ENCODE peak calls at places on chromosomes 2 and 18, in seven cellular contexts. One of them, this sample, is unnamed.
A peak's percentile ranks its signal among the peaks of the same experiment; 100 is the strongest.

GRCh38 chr2:125710561-125710960 is 945.4 kb upstream of the GYPC start:
- DNase-seq in endothelial cell: no peak
- DNase-seq in ACHN: no peak
- DNase-seq in mammary epithelial cell: no peak
- DNase-seq in activated T-cell treated with anti-CD3 and anti-CD28 coated beads for 1 hour: no peak
- DNase-seq in fibroblast of pulmonary artery: no peak
- DNase-seq in C1 segment of cervical spinal cord: no peak
- DNase-seq in this sample: no peak

GRCh38 chr2:199274-199966 is 64.4 kb downstream of the SH3YL1 start:
- DNase-seq in endothelial cell: no peak
- DNase-seq in ACHN: no peak
- DNase-seq in mammary epithelial cell: no peak
- DNase-seq in activated T-cell treated with anti-CD3 and anti-CD28 coated beads for 1 hour: no peak
- DNase-seq in fibroblast of pulmonary artery: no peak
- DNase-seq in C1 segment of cervical spinal cord: no peak
- DNase-seq in this sample: no peak

GRCh38 chr2:38029512-38029911 is 46.4 kb downstream of the CYP1B1 start:
- DNase-seq in endothelial cell: no peak
- DNase-seq in ACHN: no peak
- DNase-seq in mammary epithelial cell: no peak
- DNase-seq in activated T-cell treated with anti-CD3 and anti-CD28 coated beads for 1 hour: no peak
- DNase-seq in fibroblast of pulmonary artery: no peak
- DNase-seq in C1 segment of cervical spinal cord: no peak
- DNase-seq in this sample: no peak

GRCh38 chr18:46434629-46435028 is 222.4 kb downstream of the LOXHD1 start:
- DNase-seq in endothelial cell: no peak
- DNase-seq in ACHN: no peak
- DNase-seq in mammary epithelial cell: no peak
- DNase-seq in activated T-cell treated with anti-CD3 and anti-CD28 coated beads for 1 hour: no peak
- DNase-seq in fibroblast of pulmonary artery: no peak
- DNase-seq in C1 segment of cervical spinal cord: no peak
- DNase-seq in this sample: no peak

GRCh38 chr2:66667288-66667780 is 232.4 kb downstream of the MEIS1 start:
- DNase-seq in endothelial cell: no peak
- DNase-seq in ACHN: no peak
- DNase-seq in mammary epithelial cell: peak; percentile 15
- DNase-seq in activated T-cell treated with anti-CD3 and anti-CD28 coated beads for 1 hour: no peak
- DNase-seq in fibroblast of pulmonary artery: no peak
- DNase-seq in C1 segment of cervical spinal cord: no peak
- DNase-seq in this sample: no peak

GRCh38 chr2:237485304-237485703 is 1.7 kb upstream of the MLPH start:
- DNase-seq in endothelial cell: no peak
- DNase-seq in ACHN: no peak
- DNase-seq in mammary epithelial cell: no peak
- DNase-seq in activated T-cell treated with anti-CD3 and anti-CD28 coated beads for 1 hour: no peak
- DNase-seq in fibroblast of pulmonary artery: no peak
- DNase-seq in C1 segment of cervical spinal cord: no peak
- DNase-seq in this sample: peak; percentile 31

GRCh38 chr2:205556357-205556756 is 125.9 kb upstream of the NRP2 start:
- DNase-seq in endothelial cell: no peak
- DNase-seq in ACHN: no peak
- DNase-seq in mammary epithelial cell: no peak
- DNase-seq in activated T-cell treated with anti-CD3 and anti-CD28 coated beads for 1 hour: no peak
- DNase-seq in fibroblast of pulmonary artery: no peak
- DNase-seq in C1 segment of cervical spinal cord: no peak
- DNase-seq in this sample: no peak

GRCh38 chr2:112000399-112001135 is 54.5 kb upstream of the TMEM87B start:
- DNase-seq in endothelial cell: no peak
- DNase-seq in ACHN: no peak
- DNase-seq in mammary epithelial cell: no peak
- DNase-seq in activated T-cell treated with anti-CD3 and anti-CD28 coated beads for 1 hour: no peak
- DNase-seq in fibroblast of pulmonary artery: no peak
- DNase-seq in C1 segment of cervical spinal cord: no peak
- DNase-seq in this sample: no peak

GRCh38 chr2:197838036-197838435 is 33.6 kb downstream of the PLCL1 start:
- DNase-seq in endothelial cell: no peak
- DNase-seq in ACHN: no peak
- DNase-seq in mammary epithelial cell: no peak
- DNase-seq in activated T-cell treated with anti-CD3 and anti-CD28 coated beads for 1 hour: no peak
- DNase-seq in fibroblast of pulmonary artery: peak; percentile 37
- DNase-seq in C1 segment of cervical spinal cord: no peak
- DNase-seq in this sample: peak; percentile 82

GRCh38 chr2:28356095-28356911 is 36.4 kb upstream of the FOSL2 start:
- DNase-seq in endothelial cell: no peak
- DNase-seq in ACHN: no peak
- DNase-seq in mammary epithelial cell: peak; percentile 41
- DNase-seq in activated T-cell treated with anti-CD3 and anti-CD28 coated beads for 1 hour: no peak
- DNase-seq in fibroblast of pulmonary artery: peak; percentile 91
- DNase-seq in C1 segment of cervical spinal cord: peak; percentile 49
- DNase-seq in this sample: peak; percentile 84

GRCh38 chr2:105179469-105180372 is 61.8 kb upstream of the GPR45 start:
- DNase-seq in endothelial cell: peak; percentile 19
- DNase-seq in ACHN: peak; percentile 85
- DNase-seq in mammary epithelial cell: peak; percentile 63
- DNase-seq in activated T-cell treated with anti-CD3 and anti-CD28 coated beads for 1 hour: no peak
- DNase-seq in fibroblast of pulmonary artery: peak; percentile 80
- DNase-seq in C1 segment of cervical spinal cord: peak; percentile 16
- DNase-seq in this sample: peak; percentile 35

GRCh38 chr2:240437181-240437860 is 1.9 kb downstream of the GPC1 start:
- DNase-seq in endothelial cell: no peak
- DNase-seq in ACHN: no peak
- DNase-seq in mammary epithelial cell: no peak
- DNase-seq in activated T-cell treated with anti-CD3 and anti-CD28 coated beads for 1 hour: no peak
- DNase-seq in fibroblast of pulmonary artery: no peak
- DNase-seq in C1 segment of cervical spinal cord: no peak
- DNase-seq in this sample: no peak

GRCh38 chr2:188485496-188485895 is 193.8 kb downstream of the GULP1 start:
- DNase-seq in endothelial cell: no peak
- DNase-seq in ACHN: no peak
- DNase-seq in mammary epithelial cell: peak; percentile 16
- DNase-seq in activated T-cell treated with anti-CD3 and anti-CD28 coated beads for 1 hour: no peak
- DNase-seq in fibroblast of pulmonary artery: peak; percentile 15
- DNase-seq in C1 segment of cervical spinal cord: no peak
- DNase-seq in this sample: peak; percentile 55

GRCh38 chr2:9424447-9425164 is 1.2 kb downstream of the CPSF3 start:
- DNase-seq in endothelial cell: no peak
- DNase-seq in ACHN: no peak
- DNase-seq in mammary epithelial cell: no peak
- DNase-seq in activated T-cell treated with anti-CD3 and anti-CD28 coated beads for 1 hour: no peak
- DNase-seq in fibroblast of pulmonary artery: no peak
- DNase-seq in C1 segment of cervical spinal cord: no peak
- DNase-seq in this sample: no peak

GRCh38 chr2:151478011-151478410 is 68.3 kb downstream of the RIF1 start:
- DNase-seq in endothelial cell: no peak
- DNase-seq in ACHN: peak; percentile 17
- DNase-seq in mammary epithelial cell: peak; percentile 11
- DNase-seq in activated T-cell treated with anti-CD3 and anti-CD28 coated beads for 1 hour: no peak
- DNase-seq in fibroblast of pulmonary artery: peak; percentile 9
- DNase-seq in C1 segment of cervical spinal cord: no peak
- DNase-seq in this sample: no peak

GRCh38 chr2:191245046-191245868 is at the start of gene MYO1B:
- DNase-seq in endothelial cell: peak; percentile 90
- DNase-seq in ACHN: peak; percentile 92
- DNase-seq in mammary epithelial cell: peak; percentile 89
- DNase-seq in activated T-cell treated with anti-CD3 and anti-CD28 coated beads for 1 hour: no peak
- DNase-seq in fibroblast of pulmonary artery: peak; percentile 77
- DNase-seq in C1 segment of cervical spinal cord: peak; percentile 36
- DNase-seq in this sample: peak; percentile 75

GRCh38 chr2:67565761-67566160 is 168.6 kb downstream of the ETAA1 start:
- DNase-seq in endothelial cell: no peak
- DNase-seq in ACHN: no peak
- DNase-seq in mammary epithelial cell: no peak
- DNase-seq in activated T-cell treated with anti-CD3 and anti-CD28 coated beads for 1 hour: no peak
- DNase-seq in fibroblast of pulmonary artery: peak; percentile 97
- DNase-seq in C1 segment of cervical spinal cord: no peak
- DNase-seq in this sample: peak; percentile 59

GRCh38 chr2:218582085-218582484 is 13.4 kb downstream of the CNOT9 start:
- DNase-seq in endothelial cell: no peak
- DNase-seq in ACHN: peak; percentile 66
- DNase-seq in mammary epithelial cell: peak; percentile 71
- DNase-seq in activated T-cell treated with anti-CD3 and anti-CD28 coated beads for 1 hour: no peak
- DNase-seq in fibroblast of pulmonary artery: peak; percentile 32
- DNase-seq in C1 segment of cervical spinal cord: no peak
- DNase-seq in this sample: peak; percentile 50

GRCh38 chr18:22856870-22857269 is 76.3 kb upstream of the RBBP8 start:
- DNase-seq in endothelial cell: no peak
- DNase-seq in ACHN: no peak
- DNase-seq in mammary epithelial cell: peak; percentile 96
- DNase-seq in activated T-cell treated with anti-CD3 and anti-CD28 coated beads for 1 hour: no peak
- DNase-seq in fibroblast of pulmonary artery: no peak
- DNase-seq in C1 segment of cervical spinal cord: no peak
- DNase-seq in this sample: no peak

GRCh38 chr2:75605770-75606535 is 40.6 kb upstream of the MRPL19 start:
- DNase-seq in endothelial cell: no peak
- DNase-seq in ACHN: peak; percentile 99
- DNase-seq in mammary epithelial cell: peak; percentile 95
- DNase-seq in activated T-cell treated with anti-CD3 and anti-CD28 coated beads for 1 hour: no peak
- DNase-seq in fibroblast of pulmonary artery: peak; percentile 91
- DNase-seq in C1 segment of cervical spinal cord: peak; percentile 13
- DNase-seq in this sample: peak; percentile 88

GRCh38 chr2:65877331-65877791 is 445.0 kb upstream of the SPRED2 start:
- DNase-seq in endothelial cell: no peak
- DNase-seq in ACHN: no peak
- DNase-seq in mammary epithelial cell: peak; percentile 35
- DNase-seq in activated T-cell treated with anti-CD3 and anti-CD28 coated beads for 1 hour: no peak
- DNase-seq in fibroblast of pulmonary artery: no peak
- DNase-seq in C1 segment of cervical spinal cord: no peak
- DNase-seq in this sample: peak; percentile 10

GRCh38 chr2:189521686-189522434 is 58.7 kb downstream of the SLC40A1 start:
- DNase-seq in endothelial cell: no peak
- DNase-seq in ACHN: no peak
- DNase-seq in mammary epithelial cell: no peak
- DNase-seq in activated T-cell treated with anti-CD3 and anti-CD28 coated beads for 1 hour: no peak
- DNase-seq in fibroblast of pulmonary artery: no peak
- DNase-seq in C1 segment of cervical spinal cord: no peak
- DNase-seq in this sample: peak; percentile 60

GRCh38 chr2:198054299-198054698 is 249.9 kb downstream of the PLCL1 start:
- DNase-seq in endothelial cell: peak; percentile 47
- DNase-seq in ACHN: peak; percentile 30
- DNase-seq in mammary epithelial cell: peak; percentile 3
- DNase-seq in activated T-cell treated with anti-CD3 and anti-CD28 coated beads for 1 hour: peak; percentile 19
- DNase-seq in fibroblast of pulmonary artery: peak; percentile 48
- DNase-seq in C1 segment of cervical spinal cord: peak; percentile 10
- DNase-seq in this sample: peak; percentile 47

This sample was measured in mesenchymal stem cell.